ENCODE peak calls at places on chromosomes 2 and 18, in seven cellular contexts. P is PC-9; A is CD8-positive, alpha-beta memory T cell; C is caudate nucleus; D is suprapubic skin; W is thoracic aorta; M is right cardiac atrium. X is an unnamed sample.

GRCh38 chr18:30889582-30890301 is 152.8 kb downstream of the DSC3 start:
- DNase-seq in C (no peak), M (no peak), D (no peak), A (no peak), P (peak; percentile 4), W (no peak), X (no peak)

GRCh38 chr18:13262839-13263691 is 44.5 kb downstream of the LDLRAD4 start:
- DNase-seq in A (no peak), M (no peak), C (no peak), W (no peak), D (no peak), P (no peak), X (no peak)

GRCh38 chr2:128450211-128451015 is 131.7 kb upstream of the HS6ST1 start:
- DNase-seq in W (no peak), M (no peak), C (no peak), D (peak; percentile 43), A (peak; percentile 26), P (no peak), X (no peak)

GRCh38 chr18:36307513-36307912 is 10.0 kb downstream of the FHOD3 start:
- DNase-seq in D (no peak), A (no peak), C (no peak), P (no peak), W (no peak), M (no peak), X (no peak)

GRCh38 chr2:196823750-196824149 is 14.6 kb upstream of the C2orf66 start:
- DNase-seq in M (no peak), C (no peak), P (no peak), W (no peak), D (no peak), A (no peak), X (no peak)

GRCh38 chr2:229282758-229283546 is 11.9 kb upstream of the PID1 start:
- DNase-seq in P (no peak), M (peak; percentile 73), D (peak; percentile 88), C (no peak), A (no peak), W (no peak), X (no peak)

GRCh38 chr18:36075862-36076587 is 8.7 kb upstream of the RPRD1A start:
- DNase-seq in P (no peak), C (no peak), M (no peak), W (no peak), A (no peak), D (no peak), X (no peak)

GRCh38 chr2:144715992-144716391 is 196.1 kb upstream of the ZEB2 start:
- DNase-seq in D (no peak), C (no peak), M (no peak), P (no peak), A (no peak), W (no peak), X (no peak)

GRCh38 chr2:96864343-96865091 is 5.4 kb downstream of the SEMA4C start:
- DNase-seq in D (peak; percentile 62), P (no peak), W (no peak), A (no peak), M (no peak), C (no peak), X (no peak)

GRCh38 chr2:113176696-113177355 is 3.1 kb downstream of the PSD4 start:
- DNase-seq in M (no peak), A (no peak), D (no peak), C (no peak), P (no peak), W (no peak), X (no peak)

GRCh38 chr2:235935071-235935470 is 233.1 kb downstream of the GBX2 start:
- DNase-seq in C (no peak), A (no peak), W (no peak), D (no peak), P (no peak), M (no peak), X (no peak)

GRCh38 chr2:73897240-73897583 is 4.4 kb downstream of the ACTG2 start:
- DNase-seq in P (no peak), C (no peak), D (no peak), A (no peak), M (no peak), W (no peak), X (no peak)

GRCh38 chr18:27605107-27605834 is 420.2 kb upstream of the CHST9 start:
- DNase-seq in D (no peak), A (no peak), P (peak; percentile 39), W (no peak), M (peak; percentile 16), C (peak; percentile 13), X (peak; percentile 47)

GRCh38 chr2:27583390-27583915 is 611 bp downstream of the ZNF512 start:
- DNase-seq in C (no peak), P (no peak), A (no peak), D (no peak), M (no peak), W (no peak), X (no peak)

GRCh38 chr18:1954583-1955312 is 616.6 kb downstream of the METTL4 start:
- DNase-seq in W (no peak), C (no peak), M (no peak), A (no peak), D (no peak), P (no peak), X (no peak)

GRCh38 chr2:70659551-70659950 is 105.9 kb upstream of the TGFA start:
- DNase-seq in D (no peak), C (no peak), A (no peak), W (no peak), P (no peak), M (no peak), X (no peak)

GRCh38 chr2:111919794-111920608 is 21.6 kb downstream of the MERTK start:
- DNase-seq in M (peak; percentile 55), W (no peak), P (peak; percentile 66), D (no peak), A (no peak), C (peak; percentile 26), X (no peak)

GRCh38 chr18:78102135-78102534 is 852.5 kb downstream of the GALR1 start:
- DNase-seq in C (no peak), D (no peak), A (no peak), W (no peak), P (no peak), M (no peak), X (no peak)

GRCh38 chr2:160429248-160430000 is 64.2 kb downstream of the RBMS1 start:
- DNase-seq in M (no peak), C (no peak), D (no peak), W (no peak), A (no peak), P (no peak), X (no peak)

GRCh38 chr2:213150315-213150951 is 979 bp downstream of the IKZF2 start:
- DNase-seq in D (no peak), M (peak; percentile 33), P (peak; percentile 55), A (no peak), W (no peak), C (no peak), X (no peak)

GRCh38 chr2:235543126-235543750 is 49.4 kb downstream of the AGAP1 start:
- DNase-seq in A (no peak), C (no peak), D (peak; percentile 34), M (no peak), P (peak; percentile 71), W (no peak), X (no peak)

GRCh38 chr2:1685078-1685956 is 59.0 kb downstream of the PXDN start:
- DNase-seq in M (no peak), A (no peak), W (no peak), P (no peak), C (no peak), D (no peak), X (no peak)

GRCh38 chr2:167192833-167193232 is 304.6 kb downstream of the XIRP2 start:
- DNase-seq in D (no peak), A (no peak), M (no peak), C (no peak), P (no peak), W (no peak), X (no peak)

GRCh38 chr2:181972431-181973190 is 13.0 kb upstream of the PPP1R1C start:
- DNase-seq in C (no peak), M (no peak), D (no peak), P (no peak), W (no peak), A (no peak), X (no peak)

GRCh38 chr2:46471-47345 is at the start of gene FAM110C:
- DNase-seq in M (peak; percentile 64), W (peak; percentile 34), D (peak; percentile 69), C (no peak), A (peak; percentile 67), P (peak; percentile 93), X (no peak)

DNA sequence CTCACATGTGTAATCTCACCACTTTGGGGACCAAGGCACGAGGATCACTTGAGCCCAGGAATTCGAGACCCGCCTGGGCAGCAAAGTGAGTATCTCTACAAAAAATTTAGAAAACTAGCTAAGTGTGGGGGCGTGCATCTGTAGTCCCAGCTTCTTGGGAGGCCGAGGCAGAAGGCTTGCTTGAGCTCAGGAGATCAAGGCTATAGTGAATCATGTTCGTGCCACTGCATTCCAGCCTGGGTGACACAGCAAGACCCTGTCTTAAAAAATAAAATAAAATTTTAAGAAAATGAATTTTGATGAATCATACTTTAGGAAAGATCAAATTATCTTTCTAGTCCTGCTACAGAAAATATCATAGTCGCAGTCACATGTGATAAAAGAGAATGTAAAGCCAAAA is 46.9 kb downstream of the CABYR start:
- DNase-seq in M (no peak), C (no peak), D (no peak), W (no peak), A (no peak), P (no peak), X (no peak)
- H3K27ac ChIP-seq in M (no peak overlapping the region), C (no peak overlapping the region), D (no peak overlapping the region), W (no peak overlapping the region), A (no peak overlapping the region), P (no peak overlapping the region), X (no peak overlapping the region)

GRCh38 chr18:11990541-11990940 is 9.2 kb downstream of the IMPA2 start:
- DNase-seq in D (peak; percentile 50), C (no peak), M (no peak), A (no peak), P (no peak), W (no peak), X (no peak)
- H3K27ac ChIP-seq in D (no peak overlapping the region), C (no peak overlapping the region), M (no peak overlapping the region), A (no peak overlapping the region), P (no peak overlapping the region), W (no peak overlapping the region), X (no peak overlapping the region)

GRCh38 chr2:10285191-10285577 is 17.5 kb upstream of the HPCAL1 start:
- DNase-seq in M (no peak), P (no peak), D (no peak), C (no peak), A (no peak), W (no peak), X (no peak)
- H3K27ac ChIP-seq in M (no peak overlapping the region), P (peak overlapping the region; percentile 99), D (peak overlapping the region; percentile 17), C (peak overlapping the region; percentile 87), A (no peak overlapping the region), W (peak overlapping the region; percentile 80), X (peak overlapping the region; percentile 88)

GRCh38 chr2:64213607-64214275 is 69.5 kb upstream of the PELI1 start:
- DNase-seq in P (no peak), C (no peak), W (no peak), M (no peak), D (no peak), A (no peak), X (no peak)

GRCh38 chr2:64214281-64215115 is 70.3 kb upstream of the PELI1 start:
- DNase-seq in A (no peak), W (no peak), P (no peak), M (no peak), C (no peak), D (no peak), X (no peak)

GRCh38 chr2:64211471-64211870 is 67.3 kb upstream of the PELI1 start:
- DNase-seq in W (no peak), M (no peak), P (no peak), D (no peak), A (no peak), C (no peak), X (no peak)

GRCh38 chr2:64212346-64212745 is 68.1 kb upstream of the PELI1 start:
- DNase-seq in W (no peak), P (no peak), M (no peak), D (no peak), A (no peak), C (no peak), X (no peak)

GRCh38 chr2:64212801-64213321 is 68.6 kb upstream of the PELI1 start:
- DNase-seq in A (no peak), P (no peak), C (no peak), W (no peak), D (no peak), M (no peak), X (no peak)
- H3K27ac ChIP-seq in A (peak overlapping the region; percentile 53), P (peak overlapping the region; percentile 68), C (peak overlapping the region; percentile 41), W (no peak overlapping the region), D (no peak overlapping the region), M (no peak overlapping the region), X (peak overlapping the region; percentile 14)

X was measured in substantia nigra.